ENCODE peak calls at places on chromosomes 1 and 21, in five cellular contexts. J is NB4, G is GM13977, K is heart right ventricle, F is OCI-LY7. S is an unnamed sample.

GRCh38 chr1:115976062-115976899 is at the start of gene SLC22A15:
- DNase-seq in J (peak; percentile 97), G (peak; percentile 74), K (peak; percentile 58), F (peak; percentile 69), S (peak; percentile 75)

GRCh38 chr1:33893147-33893830 is 29.4 kb downstream of the HMGB4 start:
- DNase-seq in J (no peak), G (no peak), K (no peak), F (no peak), S (no peak)

GRCh38 chr1:13539683-13540082 is 25.9 kb upstream of the LRRC38 start:
- DNase-seq in J (no peak), G (no peak), K (no peak), F (no peak), S (no peak)

GRCh38 chr1:53402891-53403655 is 56.1 kb upstream of the DMRTB1 start:
- DNase-seq in J (no peak), G (no peak), K (no peak), F (no peak), S (no peak)

GRCh38 chr1:67612690-67613322 is 72.2 kb upstream of the GADD45A start:
- DNase-seq in J (no peak), G (no peak), K (peak; percentile 35), F (no peak), S (no peak)

GRCh38 chr1:44830900-44831304 is 12.2 kb downstream of the PTCH2 start:
- DNase-seq in J (no peak), G (no peak), K (no peak), F (no peak), S (peak; percentile 27)

GRCh38 chr1:78340006-78340405 is 150.8 kb upstream of the PTGFR start:
- DNase-seq in J (no peak), G (no peak), K (no peak), F (no peak), S (no peak)

GRCh38 chr1:219422811-219423598 is 189.9 kb downstream of the ZC3H11B start:
- DNase-seq in J (no peak), G (no peak), K (no peak), F (no peak), S (peak; percentile 15)

GRCh38 chr1:109794319-109795132 is 30.8 kb upstream of the EPS8L3 start:
- DNase-seq in J (no peak), G (no peak), K (peak; percentile 5), F (no peak), S (no peak)

GRCh38 chr1:81225769-81226602 is 574.7 kb upstream of the ADGRL2 start:
- DNase-seq in J (no peak), G (no peak), K (no peak), F (no peak), S (no peak)

GRCh38 chr21:46195595-46196195 is 11.4 kb upstream of the SPATC1L start:
- DNase-seq in J (no peak), G (no peak), K (no peak), F (no peak), S (no peak)

GRCh38 chr1:167876597-167877175 is 37.2 kb downstream of the ADCY10 start:
- DNase-seq in J (no peak), G (no peak), K (no peak), F (no peak), S (no peak)

GRCh38 chr1:17579951-17580939 is 40.7 kb downstream of the ARHGEF10L start:
- DNase-seq in J (no peak), G (no peak), K (no peak), F (no peak), S (peak; percentile 41)

GRCh38 chr1:39230261-39231190 is 26.0 kb downstream of the MACF1 start:
- DNase-seq in J (peak; percentile 53), G (peak; percentile 55), K (no peak), F (peak; percentile 29), S (peak; percentile 52)

GRCh38 chr1:100955322-100955721 is 59.4 kb downstream of the SLC30A7 start:
- DNase-seq in J (no peak), G (no peak), K (no peak), F (no peak), S (no peak)

GRCh38 chr1:5525597-5526384 is 466.4 kb downstream of the NPHP4 start:
- DNase-seq in J (no peak), G (no peak), K (no peak), F (no peak), S (no peak)

GRCh38 chr1:184866991-184867788 is 107.1 kb downstream of the NIBAN1 start:
- DNase-seq in J (peak; percentile 96), G (peak; percentile 47), K (no peak), F (no peak), S (peak; percentile 47)

GRCh38 chr1:18583326-18583941 is 47.2 kb upstream of the PAX7 start:
- DNase-seq in J (no peak), G (no peak), K (peak; percentile 17), F (no peak), S (no peak)

GRCh38 chr1:38004284-38005101 is 821 bp downstream of the FHL3 start:
- DNase-seq in J (peak; percentile 72), G (no peak), K (peak; percentile 17), F (no peak), S (no peak)

GRCh38 chr1:91900538-91900937 is 14.6 kb upstream of the TGFBR3 start:
- DNase-seq in J (no peak), G (no peak), K (no peak), F (no peak), S (no peak)

GRCh38 chr1:209511169-209511568 is 72.3 kb upstream of the CAMK1G start:
- DNase-seq in J (no peak), G (no peak), K (no peak), F (no peak), S (no peak)

GRCh38 chr1:209506101-209506500 is 77.4 kb upstream of the CAMK1G start:
- DNase-seq in J (no peak), G (no peak), K (no peak), F (no peak), S (no peak)

GRCh38 chr1:209512821-209513220 is 70.7 kb upstream of the CAMK1G start:
- DNase-seq in J (no peak), G (no peak), K (no peak), F (no peak), S (no peak)

GRCh38 chr1:209513226-209513625 is 70.3 kb upstream of the CAMK1G start:
- DNase-seq in J (peak; percentile 49), G (peak; percentile 23), K (no peak), F (peak; percentile 21), S (peak; percentile 37)

GRCh38 chr1:209510063-209510462 is 73.5 kb upstream of the CAMK1G start:
- DNase-seq in J (no peak), G (no peak), K (no peak), F (no peak), S (no peak)
- TF ChIP-seq CTCF in J (no peak), G (no peak), K (no peak), F (no peak), S (no peak)

GRCh38 chr1:27725374-27726172 is at the start of gene FAM76A:
- DNase-seq in J (peak; percentile 99), G (peak; percentile 99), K (peak; percentile 99), F (peak; percentile 100), S (peak; percentile 100)
- TF ChIP-seq CTCF in J (peak; percentile 32), G (peak; percentile 63), K (no peak), F (peak; percentile 74), S (peak; percentile 66)

DNA sequence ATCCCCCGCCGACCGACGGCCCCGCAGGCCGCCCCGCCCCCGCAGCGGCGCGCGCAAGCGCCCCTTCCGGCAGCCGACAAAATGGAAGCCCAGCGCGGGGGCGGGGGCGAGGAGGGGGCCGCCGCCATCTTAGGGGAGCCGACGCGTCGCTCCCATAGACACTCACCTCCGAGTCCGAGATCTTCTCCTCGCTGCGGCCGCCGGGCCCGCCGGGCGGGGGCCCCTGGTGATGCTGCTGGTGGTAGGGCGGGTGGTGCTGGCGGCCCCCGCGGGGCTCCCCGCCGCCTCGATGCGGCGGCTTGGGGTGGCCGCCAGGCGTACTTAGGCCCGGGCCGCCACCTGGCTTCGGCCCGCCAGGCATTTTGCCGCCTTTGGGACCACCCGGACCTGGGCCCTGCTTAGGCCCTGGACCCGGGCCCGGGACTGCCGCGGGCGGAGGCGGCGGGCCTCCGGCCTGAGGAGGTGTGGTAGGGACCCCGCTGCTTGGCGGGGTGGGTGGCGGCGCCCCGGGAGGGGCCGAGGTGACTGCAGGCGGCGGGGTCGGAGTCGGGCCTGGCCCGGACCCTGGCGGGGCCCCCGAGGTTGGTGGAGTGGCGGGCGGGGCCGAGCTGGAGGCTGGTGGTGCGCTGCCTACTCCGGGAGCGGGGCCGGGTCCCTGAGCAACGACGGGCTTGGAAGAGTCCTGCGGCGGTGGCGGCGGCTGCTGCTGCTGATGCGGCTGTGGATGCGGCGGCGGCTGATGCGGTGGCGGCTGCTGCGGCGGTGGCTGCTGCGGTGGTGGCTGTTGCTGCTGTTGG is 691 bp downstream of the SFPQ start:
- DNase-seq in J (peak; percentile 89), G (peak; percentile 93), K (peak; percentile 89), F (peak; percentile 88), S (peak; percentile 89)
- TF ChIP-seq CTCF in J (no peak), G (peak; percentile 31), K (no peak), F (peak; percentile 38), S (peak; percentile 21)

GRCh38 chr21:41931041-41931451 is 22.8 kb downstream of the C2CD2 start:
- DNase-seq in J (no peak), G (no peak), K (no peak), F (no peak), S (no peak)

GRCh38 chr21:41932576-41933258 is 21.1 kb downstream of the C2CD2 start:
- DNase-seq in J (peak; percentile 44), G (peak; percentile 16), K (no peak), F (no peak), S (no peak)

GRCh38 chr21:41929248-41929647 is 24.6 kb downstream of the C2CD2 start:
- DNase-seq in J (no peak), G (no peak), K (no peak), F (peak; percentile 16), S (no peak)

GRCh38 chr21:41932191-41932575 is 21.6 kb downstream of the C2CD2 start:
- DNase-seq in J (no peak), G (peak; percentile 16), K (no peak), F (no peak), S (no peak)

DNA sequence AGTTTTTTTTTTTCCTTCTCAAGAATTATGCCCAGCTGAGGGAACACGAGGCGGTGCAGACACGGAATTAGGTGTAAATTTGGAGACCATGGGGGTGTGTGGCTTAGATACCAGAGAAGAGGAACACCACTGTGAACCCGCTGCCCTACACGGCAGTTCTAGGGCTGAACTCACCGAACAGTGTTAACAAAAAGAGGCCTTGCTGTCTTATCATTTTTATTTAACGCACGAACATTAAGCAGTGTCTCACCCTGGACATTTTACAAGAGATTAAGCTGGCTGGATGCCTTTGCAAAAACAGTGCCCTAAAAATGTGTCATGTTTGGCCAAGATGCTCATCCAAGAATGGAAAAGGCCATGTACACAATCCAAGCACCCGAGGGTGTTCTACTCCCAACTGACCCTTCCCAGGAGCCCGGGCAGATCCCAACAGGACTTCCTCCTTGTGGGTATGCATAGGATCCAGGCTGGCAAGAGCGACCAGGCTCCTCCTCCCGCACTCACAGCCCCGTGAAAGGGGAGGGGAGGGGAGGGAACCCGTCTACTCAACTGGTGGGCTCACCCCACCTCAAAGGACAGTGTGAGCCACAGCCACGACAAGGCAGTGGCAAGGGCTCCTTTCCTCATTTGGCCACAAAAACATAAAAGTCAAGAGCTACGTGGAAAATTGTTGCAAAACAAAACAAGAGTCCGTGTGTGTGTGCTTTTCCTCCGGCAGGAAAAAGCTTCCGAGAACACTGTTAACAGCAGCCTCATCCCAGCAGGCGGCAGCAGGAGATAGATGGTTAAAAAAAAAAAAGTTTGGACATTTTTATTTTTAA is 20.3 kb downstream of the C2CD2 start:
- DNase-seq in J (no peak), G (peak; percentile 18), K (no peak), F (no peak), S (no peak)
- TF ChIP-seq CTCF in J (no peak), G (no peak), K (no peak), F (no peak), S (no peak)

S was measured in GM10248.